ENCODE peak calls at places on chromosomes 3 and 15, in five cellular contexts. Z is NCI-H1417; O is activated naive CD8-positive, alpha-beta T cell treated with anti-CD3 and anti-CD28 coated beads for 36 hours; U is cardiac fibroblast; F is GM04504. A is an unnamed sample.

GRCh38 chr3:188683032-188683491 is 488.7 kb upstream of the TPRG1 start:
- DNase-seq in Z (no peak), O (peak), U (peak), F (peak), A (peak)

GRCh38 chr15:95261546-95261945 is 1030.2 kb downstream of the MCTP2 start:
- DNase-seq in Z (no peak), O (no peak), U (peak), F (no peak), A (no peak)

GRCh38 chr3:186998937-186999368 is 68.6 kb downstream of the ST6GAL1 start:
- DNase-seq in Z (no peak), O (no peak), U (no peak), F (no peak), A (no peak)

GRCh38 chr15:66638377-66638776 is 63.7 kb upstream of the SMAD6 start:
- DNase-seq in Z (no peak), O (no peak), U (no peak), F (no peak), A (no peak)

GRCh38 chr3:28668377-28668721 is 319.7 kb upstream of the AZI2 start:
- DNase-seq in Z (no peak), O (no peak), U (no peak), F (no peak), A (no peak)

GRCh38 chr15:48565560-48566482 is 79.7 kb downstream of the FBN1 start:
- DNase-seq in Z (no peak), O (no peak), U (peak), F (peak), A (peak)

GRCh38 chr3:187210555-187211327 is 13.5 kb downstream of the RTP1 start:
- DNase-seq in Z (no peak), O (no peak), U (peak), F (peak), A (no peak)

GRCh38 chr3:34742151-34742550 is 897.2 kb upstream of the ARPP21 start:
- DNase-seq in Z (no peak), O (no peak), U (no peak), F (no peak), A (no peak)

GRCh38 chr15:101540480-101541239 is 51.2 kb upstream of the PCSK6 start:
- DNase-seq in Z (no peak), O (no peak), U (peak), F (no peak), A (peak)

GRCh38 chr3:160140756-160141155 is 84.5 kb upstream of the C3orf80 start:
- DNase-seq in Z (no peak), O (peak), U (no peak), F (no peak), A (no peak)

GRCh38 chr3:42613462-42613861 is 13.0 kb downstream of the NKTR start:
- DNase-seq in Z (no peak), O (no peak), U (peak), F (no peak), A (peak)

GRCh38 chr3:5756443-5756842 is 568.9 kb downstream of the EDEM1 start:
- DNase-seq in Z (no peak), O (no peak), U (no peak), F (no peak), A (no peak)

GRCh38 chr15:90340345-90340744 is 11.7 kb upstream of the ZNF774 start:
- DNase-seq in Z (peak), O (no peak), U (no peak), F (no peak), A (no peak)

GRCh38 chr3:8416965-8417364 is 84.7 kb upstream of the LMCD1 start:
- DNase-seq in Z (no peak), O (no peak), U (peak), F (no peak), A (peak)

GRCh38 chr3:126666600-126667528 is 11.9 kb upstream of the TXNRD3 start:
- DNase-seq in Z (no peak), O (no peak), U (no peak), F (no peak), A (no peak)

GRCh38 chr3:146334151-146334550 is 83.2 kb upstream of the PLSCR4 start:
- DNase-seq in Z (no peak), O (no peak), U (peak), F (no peak), A (peak)

GRCh38 chr15:74257105-74257504 is 21.0 kb downstream of the CCDC33 start:
- DNase-seq in Z (peak), O (no peak), U (no peak), F (no peak), A (no peak)

GRCh38 chr3:169664034-169664820 is 715 bp upstream of the MECOM start:
- DNase-seq in Z (no peak), O (no peak), U (no peak), F (no peak), A (peak)

GRCh38 chr3:96347289-96347688 is 467.1 kb upstream of the EPHA6 start:
- DNase-seq in Z (no peak), O (no peak), U (no peak), F (no peak), A (no peak)

GRCh38 chr3:38002291-38002876 is 11.8 kb downstream of the VILL start:
- DNase-seq in Z (no peak), O (no peak), U (no peak), F (no peak), A (no peak)

A was measured in dermis blood vessel endothelial cell.